ENCODE peak calls at places on chromosomes 7 and 10, in six cellular contexts. A is thyroid gland, C is astrocyte of the spinal cord, P is Panc1, T is GM06990, N is IMR-90. W is an unnamed sample.

GRCh38 chr10:73424478-73424877 is 8.9 kb downstream of the MSS51 start:
- DNase-seq in N (no peak), A (no peak), C (no peak), T (no peak), P (no peak), W (no peak)

GRCh38 chr7:34108150-34108549 is 202.8 kb downstream of the BMPER start:
- DNase-seq in P (no peak), N (peak; percentile 59), A (no peak), C (peak; percentile 9), T (no peak), W (peak; percentile 93)

GRCh38 chr10:22479419-22479818 is 134.1 kb downstream of the SPAG6 start:
- DNase-seq in A (no peak), P (no peak), T (no peak), N (no peak), C (no peak), W (no peak)

GRCh38 chr10:126256864-126257263 is 131.4 kb downstream of the ADAM12 start:
- DNase-seq in C (no peak), T (no peak), P (no peak), A (no peak), N (no peak), W (no peak)

GRCh38 chr10:35451103-35452016 is 115.1 kb downstream of the CCNY start:
- DNase-seq in C (no peak), T (peak; percentile 53), P (no peak), N (peak; percentile 63), A (peak; percentile 16), W (peak; percentile 62)

GRCh38 chr7:26476271-26476670 is 184.6 kb downstream of the SNX10 start:
- DNase-seq in N (no peak), A (no peak), C (no peak), P (no peak), T (no peak), W (no peak)

GRCh38 chr7:85890244-85890811 is 703.5 kb upstream of the SEMA3D start:
- DNase-seq in N (peak; percentile 21), C (peak; percentile 31), A (no peak), T (no peak), P (peak; percentile 12), W (peak; percentile 49)

GRCh38 chr10:47305566-47305965 is 5.6 kb downstream of the GDF10 start:
- DNase-seq in P (no peak), T (no peak), A (peak; percentile 72), C (no peak), N (no peak), W (no peak)

GRCh38 chr10:116001266-116001857 is 271.6 kb downstream of the GFRA1 start:
- DNase-seq in T (no peak), C (peak; percentile 3), N (no peak), P (no peak), A (peak; percentile 92), W (no peak)

GRCh38 chr10:1539216-1539615 is 198.1 kb downstream of the ADARB2 start:
- DNase-seq in T (no peak), N (no peak), C (no peak), A (no peak), P (no peak), W (no peak)

GRCh38 chr7:417973-418601 is 101.6 kb downstream of the PDGFA start:
- DNase-seq in T (no peak), N (no peak), A (no peak), P (no peak), C (no peak), W (no peak)

GRCh38 chr10:79316671-79317431 is 30.4 kb upstream of the PPIF start:
- DNase-seq in N (peak; percentile 29), P (no peak), T (peak; percentile 62), A (no peak), C (no peak), W (no peak)

GRCh38 chr7:7970620-7971307 is 2.2 kb downstream of the GLCCI1 start:
- DNase-seq in A (no peak), T (no peak), P (no peak), N (peak; percentile 33), C (peak; percentile 32), W (no peak)

GRCh38 chr10:66838656-66839055 is 87.2 kb upstream of the LRRTM3 start:
- DNase-seq in N (peak; percentile 7), C (peak; percentile 20), P (no peak), T (no peak), A (no peak), W (no peak)

GRCh38 chr7:64793106-64793755 is 997 bp upstream of the ZNF138 start:
- DNase-seq in P (no peak), A (no peak), C (no peak), T (no peak), N (peak; percentile 33), W (no peak)

GRCh38 chr7:132618956-132619305 is 42.7 kb upstream of the PLXNA4 start:
- DNase-seq in A (no peak), P (no peak), C (peak; percentile 50), T (no peak), N (peak; percentile 3), W (peak; percentile 51)

GRCh38 chr10:78589687-78590086 is 479.1 kb upstream of the ZMIZ1 start:
- DNase-seq in T (no peak), A (no peak), C (no peak), N (no peak), P (no peak), W (no peak)

GRCh38 chr7:100556541-100556940 is 17.2 kb downstream of the SAP25 start:
- DNase-seq in T (no peak), C (peak; percentile 41), A (no peak), P (no peak), N (peak; percentile 58), W (peak; percentile 72)

GRCh38 chr7:138176060-138176459 is 99.8 kb downstream of the AKR1D1 start:
- DNase-seq in N (no peak), T (no peak), P (no peak), A (no peak), C (no peak), W (no peak)

GRCh38 chr10:7797582-7797981 is 9.6 kb downstream of the ATP5F1C start:
- DNase-seq in T (no peak), P (no peak), A (no peak), N (peak; percentile 96), C (peak; percentile 92), W (peak; percentile 91)

GRCh38 chr10:79025113-79025832 is 43.5 kb upstream of the ZMIZ1 start:
- DNase-seq in C (no peak), A (no peak), P (no peak), N (no peak), T (no peak), W (no peak)

GRCh38 chr10:26474062-26474461 is 35.9 kb downstream of the APBB1IP start:
- DNase-seq in A (no peak), C (no peak), T (no peak), N (no peak), P (no peak), W (no peak)

GRCh38 chr7:2393751-2394150 is 9.7 kb upstream of the CHST12 start:
- DNase-seq in N (no peak), P (no peak), A (no peak), T (no peak), C (no peak), W (no peak)

GRCh38 chr10:53664620-53665019 is 892.0 kb upstream of the MBL2 start:
- DNase-seq in T (no peak), N (no peak), C (peak; percentile 0), A (peak; percentile 44), P (no peak), W (no peak)

DNA sequence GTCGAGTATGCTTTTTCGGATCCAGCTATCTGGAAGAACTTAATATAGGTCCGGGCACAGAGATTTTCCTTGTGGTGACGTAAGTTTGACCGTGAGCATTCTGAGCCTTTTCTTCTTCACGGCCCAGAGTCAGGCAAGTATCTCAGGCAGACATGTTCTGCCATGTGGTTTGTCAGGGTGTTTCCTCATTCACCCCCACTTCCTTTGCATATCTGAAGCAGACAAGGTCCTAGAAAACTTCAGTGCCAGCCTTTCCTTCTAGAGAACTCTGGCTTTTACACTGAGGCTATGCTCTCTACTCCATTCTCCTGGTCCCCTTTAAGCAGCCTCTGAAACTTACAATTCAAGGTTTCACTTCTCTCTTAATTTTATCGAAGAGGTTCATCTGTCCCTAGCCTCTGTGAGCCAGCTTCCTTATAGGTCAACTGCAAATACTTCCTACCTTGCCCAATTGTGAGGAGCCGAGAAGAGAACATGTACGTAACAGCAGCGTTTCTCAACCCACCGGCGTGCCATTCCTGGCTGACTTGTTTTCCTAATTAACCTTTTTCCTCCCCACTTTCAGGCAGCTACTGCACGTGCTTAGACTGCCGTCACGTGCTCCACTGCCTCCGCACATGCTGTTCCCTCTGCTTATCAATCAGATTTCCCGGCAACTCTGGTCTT is 47.3 kb downstream of the CDCA7L start:
- DNase-seq in A (no peak), C (no peak), T (peak; percentile 37), N (no peak), P (no peak), W (no peak)
- H3K4me3 ChIP-seq in A (no peak overlapping the region), C (no peak overlapping the region), T (peak overlapping the region; percentile 6), N (no peak overlapping the region), P (no peak overlapping the region), W (no peak overlapping the region)

GRCh38 chr10:4656576-4657194 is 169.3 kb upstream of the AKR1E2 start:
- DNase-seq in C (peak; percentile 82), N (peak; percentile 67), A (peak; percentile 71), T (no peak), P (no peak), W (peak; percentile 83)
- TF ChIP-seq CTCF in C (peak; percentile 85), N (peak; percentile 82), A (peak; percentile 84), T (peak; percentile 77), P (peak; percentile 47), W (peak; percentile 92)

GRCh38 chr7:55548295-55548731 is 24.0 kb downstream of the VOPP1 start:
- DNase-seq in C (no peak), A (no peak), P (no peak), T (peak; percentile 71), N (no peak), W (no peak)

GRCh38 chr7:55546826-55547225 is 25.5 kb downstream of the VOPP1 start:
- DNase-seq in T (no peak), P (peak; percentile 89), C (peak; percentile 81), A (peak; percentile 97), N (peak; percentile 79), W (peak; percentile 82)

GRCh38 chr7:55550010-55550409 is 22.3 kb downstream of the VOPP1 start:
- DNase-seq in P (no peak), C (no peak), N (no peak), A (no peak), T (no peak), W (no peak)

GRCh38 chr7:55549457-55549856 is 22.8 kb downstream of the VOPP1 start:
- DNase-seq in C (no peak), N (no peak), T (peak; percentile 54), A (no peak), P (no peak), W (no peak)

GRCh38 chr7:55545496-55545895 is 26.8 kb downstream of the VOPP1 start:
- DNase-seq in C (peak; percentile 71), A (peak; percentile 94), T (no peak), P (no peak), N (peak; percentile 82), W (peak; percentile 33)
- H3K4me3 ChIP-seq in C (no peak overlapping the region), A (no peak overlapping the region), T (no peak overlapping the region), P (no peak overlapping the region), N (no peak overlapping the region), W (no peak overlapping the region)

DNA sequence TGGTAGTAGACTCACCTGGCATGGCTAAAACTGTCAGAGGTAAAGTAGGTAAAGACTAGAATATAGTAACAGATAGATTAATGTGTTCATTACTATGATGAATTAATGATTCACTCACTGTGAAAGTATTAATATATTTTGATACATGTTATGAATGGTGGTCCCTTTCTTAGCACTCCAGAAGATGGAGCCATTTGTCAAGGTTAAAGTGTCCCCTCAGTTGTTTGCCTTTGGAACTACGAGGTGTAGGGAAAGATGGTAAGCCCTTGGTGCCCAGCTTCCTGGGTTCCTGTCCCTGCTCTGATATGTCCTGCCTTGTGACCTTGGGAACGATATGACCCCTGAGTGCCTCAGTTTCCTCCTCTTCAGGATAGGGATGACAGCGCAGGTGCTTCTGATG is 49.4 kb downstream of the HTRA1 start:
- DNase-seq in T (no peak), P (no peak), N (no peak), C (no peak), A (no peak), W (no peak)
- TF ChIP-seq CTCF in T (no peak), P (no peak), N (peak; percentile 1), C (no peak), A (no peak), W (no peak)

W was measured in fibroblast of pulmonary artery.